ENCODE peak calls at places on chromosomes 12 and 14, in ten cellular contexts. W is dorsolateral prefrontal cortex, Y is uterus, K is fibroblast of villous mesenchyme, P is fibroblast of mammary gland, B is fibroblast of lung, N is heart left ventricle, L is AG04450, H is psoas muscle, C is ovary. J is an unnamed sample.

GRCh38 chr12:41365653-41366131 is 177.6 kb downstream of the PDZRN4 start:
- DNase-seq in B (no peak), H (no peak), W (no peak), P (no peak), Y (no peak), K (no peak), L (no peak), N (no peak), C (no peak), J (no peak)

GRCh38 chr12:117680311-117680710 is 288.5 kb downstream of the KSR2 start:
- DNase-seq in L (no peak), P (peak), C (no peak), H (no peak), W (no peak), B (no peak), N (no peak), Y (no peak), K (no peak), J (no peak)

GRCh38 chr12:88519802-88520435 is 60.4 kb downstream of the KITLG start:
- DNase-seq in P (no peak), W (no peak), L (no peak), K (peak), H (no peak), C (no peak), Y (no peak), B (no peak), N (no peak), J (no peak)

GRCh38 chr12:72134934-72135333 is 137.2 kb upstream of the TRHDE start:
- DNase-seq in P (no peak), K (no peak), W (no peak), Y (no peak), B (no peak), C (no peak), L (no peak), N (no peak), H (no peak), J (no peak)

GRCh38 chr12:19208456-19208855 is 78.9 kb downstream of the PLEKHA5 start:
- DNase-seq in W (no peak), N (no peak), B (peak), C (no peak), H (no peak), K (no peak), Y (no peak), L (no peak), P (peak), J (no peak)

GRCh38 chr14:77961853-77962580 is 162.1 kb downstream of the ADCK1 start:
- DNase-seq in N (no peak), P (no peak), L (no peak), Y (no peak), H (no peak), K (no peak), W (no peak), C (no peak), B (no peak), J (no peak)

GRCh38 chr14:89848165-89848564 is 106.4 kb downstream of the EFCAB11 start:
- DNase-seq in W (no peak), H (no peak), P (peak), K (no peak), L (no peak), N (no peak), B (peak), C (no peak), Y (no peak), J (no peak)

GRCh38 chr12:51318846-51319570 is 5.0 kb downstream of the BIN2 start:
- DNase-seq in W (no peak), P (no peak), N (no peak), Y (no peak), B (no peak), L (no peak), H (no peak), K (no peak), C (no peak), J (no peak)

GRCh38 chr12:18135509-18135908 is 45.5 kb upstream of the RERGL start:
- DNase-seq in Y (no peak), L (no peak), P (peak), H (no peak), K (no peak), B (peak), W (no peak), C (no peak), N (no peak), J (no peak)

GRCh38 chr12:19490908-19491307 is 51.6 kb downstream of the AEBP2 start:
- DNase-seq in N (no peak), P (no peak), W (no peak), L (no peak), B (no peak), K (no peak), C (no peak), Y (no peak), H (no peak), J (no peak)

GRCh38 chr12:119694111-119694510 is 26.2 kb downstream of the PRKAB1 start:
- DNase-seq in K (peak), W (no peak), L (no peak), B (no peak), P (no peak), H (no peak), Y (no peak), C (no peak), N (no peak), J (no peak)

GRCh38 chr12:119693511-119693910 is 25.6 kb downstream of the PRKAB1 start:
- DNase-seq in B (no peak), L (no peak), W (no peak), Y (no peak), H (no peak), C (no peak), K (peak), N (no peak), P (peak), J (no peak)

GRCh38 chr12:119696943-119697342 is 29.0 kb downstream of the PRKAB1 start:
- DNase-seq in C (no peak), K (no peak), Y (no peak), L (no peak), B (no peak), W (no peak), H (no peak), N (no peak), P (no peak), J (no peak)

GRCh38 chr12:119693006-119693405 is 25.1 kb downstream of the PRKAB1 start:
- DNase-seq in K (peak), W (no peak), L (peak), Y (peak), H (no peak), N (peak), C (no peak), P (peak), B (peak), J (peak)

DNA sequence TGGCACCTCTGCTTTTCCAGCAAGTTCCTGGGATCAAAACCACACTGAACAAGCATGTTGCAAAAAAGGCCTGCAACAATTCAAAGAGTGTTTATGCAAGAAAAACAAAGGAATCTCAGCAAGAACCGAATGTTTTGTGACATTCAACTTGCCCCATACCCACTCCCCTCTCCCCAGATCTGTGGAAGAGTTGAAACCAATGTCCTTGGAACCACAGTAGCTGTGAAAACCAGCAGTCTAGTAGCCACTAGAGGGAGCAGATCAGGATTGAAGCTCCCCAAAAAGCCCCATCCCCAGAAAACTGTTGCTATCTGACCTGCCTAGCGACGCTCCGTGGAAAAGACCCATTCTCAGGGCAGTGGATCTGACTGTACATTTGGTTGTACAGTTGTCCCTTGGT is 27.1 kb downstream of the PRKAB1 start:
- DNase-seq in B (peak), L (no peak), K (peak), W (no peak), H (no peak), Y (no peak), N (no peak), P (no peak), C (no peak), J (no peak)
- TF ChIP-seq CTCF in B (peak), L (peak), K (peak), W (no peak), H (peak), Y (no peak), N (no peak), P (peak), C (no peak), J (peak)

DNA sequence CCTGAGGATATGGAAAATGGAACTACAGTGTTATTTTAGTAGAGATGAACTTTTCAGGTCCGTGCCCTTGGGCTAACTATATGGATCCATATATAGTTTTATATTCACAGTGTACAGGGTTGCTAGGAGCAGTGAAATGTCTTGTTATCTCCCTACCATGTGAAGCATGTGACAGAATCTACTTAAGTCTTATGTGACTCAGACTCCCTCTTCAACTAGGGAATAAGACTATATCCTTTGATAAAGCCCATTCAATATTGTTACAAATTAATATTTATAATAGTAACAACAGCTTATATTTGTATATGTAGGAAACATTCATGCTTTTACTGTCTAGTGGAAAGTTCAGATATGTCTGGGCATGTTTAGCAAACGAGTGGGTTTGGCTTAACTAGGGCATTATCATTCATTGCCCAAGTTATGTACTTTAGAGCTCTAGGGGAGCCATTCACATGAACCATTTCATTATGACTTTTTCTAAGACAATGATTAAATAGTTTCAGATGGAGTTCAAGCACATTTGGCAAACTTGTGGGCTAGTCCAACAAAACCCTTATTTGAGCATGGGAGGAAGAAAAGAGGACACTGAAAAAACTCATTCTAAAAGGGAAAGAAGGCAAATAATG is 306.0 kb upstream of the G2E3 start:
- DNase-seq in H (no peak), P (peak), K (no peak), Y (no peak), B (peak), C (no peak), L (no peak), N (no peak), W (no peak), J (no peak)
- H3K4me3 ChIP-seq in H (no peak), P (no peak), K (no peak), Y (no peak), B (no peak), C (no peak), L (no peak), N (no peak), W (no peak), J (no peak)

GRCh38 chr14:23125006-23125405 is 6.0 kb upstream of the CEBPE start:
- DNase-seq in B (no peak), K (no peak), P (no peak), C (no peak), Y (no peak), L (no peak), W (no peak), H (no peak), N (no peak), J (no peak)

GRCh38 chr14:23125933-23126524 is 7.0 kb upstream of the CEBPE start:
- DNase-seq in C (no peak), H (no peak), Y (no peak), P (no peak), L (no peak), W (no peak), B (no peak), N (no peak), K (no peak), J (no peak)

GRCh38 chr14:23123419-23123818 is 4.4 kb upstream of the CEBPE start:
- DNase-seq in C (peak), N (peak), Y (peak), P (no peak), W (no peak), B (peak), L (no peak), H (peak), K (peak), J (no peak)

GRCh38 chr14:23126548-23127278 is 7.7 kb upstream of the CEBPE start:
- DNase-seq in K (no peak), W (no peak), P (no peak), C (no peak), H (no peak), Y (no peak), N (no peak), B (no peak), L (no peak), J (no peak)

DNA sequence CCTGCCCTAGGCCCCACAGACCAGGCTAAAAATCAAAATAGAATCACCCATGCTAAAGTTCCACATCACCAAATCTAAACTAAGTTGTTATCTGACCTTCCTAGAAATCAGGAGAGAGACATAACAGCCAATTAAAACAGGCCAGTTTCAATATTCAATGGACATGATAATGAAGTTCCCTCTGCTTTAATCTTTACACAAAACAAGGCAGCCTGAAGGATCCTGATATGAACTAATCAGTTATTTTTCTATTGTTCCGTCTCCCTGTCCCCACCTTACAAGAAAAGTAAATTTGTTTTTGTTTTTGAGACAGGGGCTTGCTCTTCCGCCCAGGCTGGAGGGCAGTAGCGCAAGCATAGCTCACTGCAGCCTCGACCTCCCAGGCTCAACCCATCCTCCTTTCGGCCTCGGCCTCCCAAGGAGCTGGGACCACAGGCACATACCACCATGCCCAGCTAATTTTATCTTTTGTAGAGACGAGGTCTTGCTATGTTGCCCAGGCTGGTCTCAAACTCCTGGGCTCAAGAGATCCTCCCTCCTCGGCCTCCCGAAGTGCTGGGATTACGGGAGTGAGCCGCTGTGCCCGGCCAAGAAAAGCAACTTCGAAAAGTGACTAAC is 5.4 kb upstream of the CEBPE start:
- DNase-seq in P (no peak), W (no peak), H (no peak), B (no peak), N (no peak), K (no peak), L (no peak), Y (no peak), C (no peak), J (no peak)
- TF ChIP-seq CTCF in P (no peak), W (no peak), H (no peak), B (no peak), N (no peak), K (no peak), L (no peak), Y (no peak), C (no peak), J (no peak)

GRCh38 chr12:101078881-101079280 is 131.2 kb downstream of the SLC5A8 start:
- DNase-seq in N (no peak), H (no peak), C (no peak), Y (no peak), W (no peak), L (no peak), B (no peak), K (no peak), P (no peak), J (no peak)

GRCh38 chr12:101076940-101077351 is 133.1 kb downstream of the SLC5A8 start:
- DNase-seq in C (no peak), H (no peak), L (no peak), Y (no peak), W (no peak), K (peak), N (no peak), B (peak), P (peak), J (peak)

GRCh38 chr12:101074940-101075680 is 134.9 kb downstream of the SLC5A8 start:
- DNase-seq in N (no peak), B (no peak), C (no peak), L (no peak), H (no peak), P (no peak), K (peak), Y (no peak), W (no peak), J (no peak)

GRCh38 chr12:101078144-101078543 is 131.9 kb downstream of the SLC5A8 start:
- DNase-seq in C (no peak), P (no peak), B (no peak), H (no peak), N (no peak), K (no peak), L (no peak), Y (no peak), W (no peak), J (no peak)
- H3K4me3 ChIP-seq in C (no peak), P (no peak), B (no peak), H (no peak), N (no peak), K (no peak), L (no peak), Y (no peak), W (no peak), J (no peak)

GRCh38 chr12:132543298-132544172 is 53.6 kb downstream of the FBRSL1 start:
- DNase-seq in H (no peak), K (no peak), Y (no peak), N (no peak), P (no peak), B (no peak), C (no peak), W (no peak), L (no peak), J (no peak)

GRCh38 chr12:132545183-132545953 is 55.4 kb downstream of the FBRSL1 start:
- DNase-seq in B (no peak), C (no peak), N (no peak), H (no peak), W (no peak), P (no peak), L (no peak), Y (no peak), K (no peak), J (no peak)

GRCh38 chr12:132545955-132546354 is 56.0 kb downstream of the FBRSL1 start:
- DNase-seq in C (no peak), P (no peak), W (no peak), N (no peak), K (no peak), L (no peak), H (no peak), B (no peak), Y (no peak), J (no peak)

GRCh38 chr12:132544498-132544897 is 54.5 kb downstream of the FBRSL1 start:
- DNase-seq in H (no peak), K (no peak), N (no peak), Y (no peak), L (no peak), W (no peak), B (no peak), P (no peak), C (no peak), J (no peak)

DNA sequence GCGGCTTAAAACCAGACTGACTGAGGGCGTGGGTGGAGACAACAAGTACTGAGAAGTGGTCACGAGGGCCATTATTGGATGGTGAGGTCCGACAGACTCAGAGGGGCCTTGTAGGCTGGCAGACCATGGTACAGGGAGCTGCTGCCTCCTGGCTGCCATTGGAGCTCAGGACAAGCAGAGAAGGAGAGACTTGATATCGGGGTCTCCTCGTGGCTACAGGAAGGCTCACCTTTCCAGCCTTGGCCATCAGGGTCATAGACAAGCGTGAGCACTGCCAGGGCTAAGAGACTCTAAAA is 54.2 kb downstream of the FBRSL1 start:
- DNase-seq in C (no peak), W (no peak), L (no peak), Y (no peak), K (no peak), B (no peak), N (no peak), H (no peak), P (no peak), J (no peak)
- TF ChIP-seq CTCF in C (no peak), W (no peak), L (no peak), Y (no peak), K (no peak), B (no peak), N (no peak), H (no peak), P (no peak), J (no peak)

DNA sequence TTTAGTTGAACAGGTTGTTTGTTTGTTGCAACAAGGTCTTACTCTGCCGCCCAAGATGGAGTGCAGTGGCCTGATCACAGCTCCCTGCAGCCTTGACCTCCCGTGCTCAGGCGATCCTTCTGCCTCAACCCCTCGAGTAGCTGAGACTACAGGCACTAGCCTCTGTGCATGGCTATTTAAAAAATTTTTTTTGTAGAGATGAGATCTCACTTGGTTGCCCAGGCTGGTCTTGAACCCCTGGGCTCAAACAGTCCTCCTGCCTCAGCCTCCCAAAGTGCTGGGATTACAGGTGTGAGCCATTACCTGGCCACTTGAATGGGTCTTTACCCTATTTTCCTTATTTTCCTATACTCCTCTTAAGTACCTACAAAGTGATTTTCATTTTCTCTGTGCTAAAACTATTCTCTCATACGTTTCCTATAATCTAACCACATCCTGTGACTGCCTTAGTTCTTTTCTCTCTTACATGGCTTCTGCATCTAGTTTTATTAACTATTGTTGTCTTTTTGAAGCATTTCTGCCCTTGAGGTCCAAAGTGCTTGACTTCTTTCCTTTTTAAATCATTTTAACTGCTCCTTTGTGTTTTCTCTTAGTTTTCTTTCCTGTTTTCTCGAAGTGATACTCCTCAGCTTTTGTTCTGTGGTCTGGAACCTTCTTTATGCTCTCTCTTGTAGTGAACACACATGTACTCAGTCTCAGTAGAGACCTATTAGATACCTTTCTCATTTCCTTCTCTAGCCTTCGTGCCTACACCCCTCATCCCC is 14.1 kb downstream of the GPX2 start:
- DNase-seq in W (no peak), L (no peak), P (no peak), N (no peak), K (no peak), Y (no peak), C (no peak), B (no peak), H (no peak), J (no peak)
- H3K4me3 ChIP-seq in W (no peak), L (no peak), P (no peak), N (no peak), K (no peak), Y (no peak), C (no peak), B (no peak), H (no peak), J (no peak)

DNA sequence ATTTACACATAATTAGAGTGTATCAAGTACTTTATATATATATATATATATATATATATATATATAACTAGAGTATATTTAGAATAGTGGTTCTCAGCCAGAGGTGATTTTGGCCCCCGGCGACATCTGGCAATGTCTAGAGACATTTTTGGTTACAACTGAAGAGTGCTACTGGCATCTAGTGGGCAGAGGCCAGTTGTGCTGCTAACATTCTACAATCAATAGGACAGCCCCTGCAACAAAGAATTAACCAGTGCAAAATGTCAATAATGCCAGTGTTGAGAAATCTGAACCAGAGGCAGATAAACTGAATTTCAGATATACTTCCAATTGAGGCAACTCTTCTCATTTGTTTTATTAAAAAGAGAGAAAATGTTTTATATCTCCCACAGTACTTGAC is 8.9 kb downstream of the GTF2A1 start:
- DNase-seq in K (peak), B (peak), L (no peak), N (peak), Y (no peak), H (peak), P (peak), W (peak), C (no peak), J (no peak)
- TF ChIP-seq CTCF in K (peak), B (peak), L (peak), N (peak), Y (no peak), H (peak), P (peak), W (no peak), C (no peak), J (peak)

GRCh38 chr14:73462815-73463214 is 4.5 kb upstream of the NUMB start:
- DNase-seq in L (no peak), N (peak), K (peak), W (no peak), H (no peak), P (peak), B (peak), C (no peak), Y (no peak), J (no peak)
- H3K4me3 ChIP-seq in L (peak), N (no peak), K (peak), W (peak), H (no peak), P (peak), B (no peak), C (no peak), Y (no peak), J (no peak)

GRCh38 chr12:24915501-24915900 is 33.4 kb downstream of the BCAT1 start:
- DNase-seq in P (no peak), H (no peak), N (no peak), K (no peak), C (no peak), B (no peak), W (no peak), L (no peak), Y (no peak), J (no peak)
- TF ChIP-seq CTCF in P (no peak), H (no peak), N (no peak), K (no peak), C (no peak), B (no peak), W (no peak), L (no peak), Y (no peak), J (no peak)